ENCODE peak calls at places on chromosome 2, in eight cellular contexts. X is activated CD8-positive, alpha-beta T cell treated with anti-CD3 and anti-CD28 coated beads, Interleukin-2, amount 10 ng/mL, durations not matched to agents 7 days and 5 days; K is ELF-1; U is ELR; G is mesenchymal stem cell; A is Kasumi-1; O is naive B cell; N is dermis blood vessel endothelial cell. C is an unnamed sample.

GRCh38 chr2:19287324-19287723 is 71.1 kb downstream of the OSR1 start:
- DNase-seq in X (no peak), K (no peak), U (no peak), G (no peak), A (no peak), O (no peak), N (no peak), C (no peak)

GRCh38 chr2:25310965-25311865 is 30.5 kb downstream of the DNMT3A start:
- DNase-seq in X (no peak), K (peak), U (no peak), G (no peak), A (no peak), O (no peak), N (no peak), C (no peak)

GRCh38 chr2:197309369-197310231 is 980 bp downstream of the ANKRD44 start:
- DNase-seq in X (peak), K (peak), U (peak), G (peak), A (no peak), O (peak), N (peak), C (no peak)

GRCh38 chr2:174972924-174973323 is 32.3 kb downstream of the CHN1 start:
- DNase-seq in X (no peak), K (no peak), U (peak), G (peak), A (no peak), O (no peak), N (no peak), C (peak)

GRCh38 chr2:232455426-232456255 is at the start of gene ALPI:
- DNase-seq in X (no peak), K (no peak), U (no peak), G (no peak), A (no peak), O (no peak), N (no peak), C (peak)

GRCh38 chr2:240389302-240389805 is 46.1 kb upstream of the GPC1 start:
- DNase-seq in X (no peak), K (no peak), U (no peak), G (no peak), A (no peak), O (no peak), N (no peak), C (no peak)

GRCh38 chr2:72913531-72914225 is 3.6 kb upstream of the EMX1 start:
- DNase-seq in X (no peak), K (no peak), U (no peak), G (no peak), A (no peak), O (no peak), N (no peak), C (no peak)

GRCh38 chr2:79511320-79511951 is 1.4 kb upstream of the CTNNA2 start:
- DNase-seq in X (peak), K (peak), U (peak), G (peak), A (peak), O (no peak), N (peak), C (peak)

GRCh38 chr2:3169106-3169870 is 208.3 kb downstream of the EIPR1 start:
- DNase-seq in X (no peak), K (peak), U (peak), G (peak), A (no peak), O (no peak), N (peak), C (peak)

GRCh38 chr2:9739508-9739907 is 103.8 kb upstream of the TAF1B start:
- DNase-seq in X (peak), K (peak), U (no peak), G (no peak), A (peak), O (no peak), N (peak), C (no peak)

GRCh38 chr2:148524519-148524919 is 120.0 kb upstream of the EPC2 start:
- DNase-seq in X (peak), K (no peak), U (peak), G (no peak), A (no peak), O (no peak), N (peak), C (no peak)

GRCh38 chr2:237854295-237854694 is 5.1 kb upstream of the RAMP1 start:
- DNase-seq in X (no peak), K (no peak), U (no peak), G (no peak), A (no peak), O (no peak), N (no peak), C (no peak)

C was measured in amniotic epithelial cell.